ENCODE peak calls at places on chromosomes 3 and 15, in four cellular contexts. One of them, this sample, is unnamed.

GRCh38 chr15:37217567-37217966 is 117.2 kb upstream of the MEIS2 start:
- DNase-seq in mammary epithelial cell: no peak
- DNase-seq in Peyer's patch: no peak
- DNase-seq in body of pancreas: no peak
- DNase-seq in this sample: no peak

GRCh38 chr3:115659861-115660260 is 36.6 kb downstream of the GAP43 start:
- DNase-seq in Peyer's patch: no peak
- DNase-seq in mammary epithelial cell: no peak
- DNase-seq in body of pancreas: no peak
- DNase-seq in this sample: no peak

GRCh38 chr3:37899711-37900306 is 38.1 kb downstream of the CTDSPL start:
- DNase-seq in body of pancreas: no peak
- DNase-seq in mammary epithelial cell: no peak
- DNase-seq in Peyer's patch: no peak
- DNase-seq in this sample: no peak

GRCh38 chr15:59296181-59296617 is 76.5 kb downstream of the MYO1E start:
- DNase-seq in mammary epithelial cell: peak; percentile 42
- DNase-seq in Peyer's patch: no peak
- DNase-seq in body of pancreas: no peak
- DNase-seq in this sample: no peak

GRCh38 chr15:25810154-25810553 is 53.0 kb downstream of the ATP10A start:
- DNase-seq in mammary epithelial cell: no peak
- DNase-seq in Peyer's patch: no peak
- DNase-seq in body of pancreas: no peak
- DNase-seq in this sample: no peak

GRCh38 chr3:169505577-169506155 is 157.8 kb downstream of the MECOM start:
- DNase-seq in body of pancreas: no peak
- DNase-seq in Peyer's patch: no peak
- DNase-seq in mammary epithelial cell: no peak
- DNase-seq in this sample: no peak

GRCh38 chr15:65305144-65305758 is 774 bp downstream of the RNU5B-1 start:
- DNase-seq in Peyer's patch: no peak
- DNase-seq in body of pancreas: no peak
- DNase-seq in mammary epithelial cell: peak; percentile 100
- DNase-seq in this sample: peak; percentile 97

GRCh38 chr3:24490151-24490550 is 4.5 kb downstream of the THRB start:
- DNase-seq in Peyer's patch: no peak
- DNase-seq in mammary epithelial cell: no peak
- DNase-seq in body of pancreas: no peak
- DNase-seq in this sample: no peak

GRCh38 chr3:161108840-161109239 is 3.7 kb upstream of the B3GALNT1 start:
- DNase-seq in body of pancreas: no peak
- DNase-seq in Peyer's patch: no peak
- DNase-seq in mammary epithelial cell: peak; percentile 70
- DNase-seq in this sample: no peak

GRCh38 chr15:29822685-29823459 is 604 bp upstream of the TJP1 start:
- DNase-seq in Peyer's patch: no peak
- DNase-seq in body of pancreas: peak; percentile 79
- DNase-seq in mammary epithelial cell: peak; percentile 59
- DNase-seq in this sample: no peak

GRCh38 chr3:153285194-153285641 is 123.2 kb downstream of the RAP2B start:
- DNase-seq in Peyer's patch: no peak
- DNase-seq in body of pancreas: no peak
- DNase-seq in mammary epithelial cell: peak; percentile 30
- DNase-seq in this sample: peak; percentile 39

GRCh38 chr3:115081444-115081843 is 65.6 kb downstream of the ZBTB20 start:
- DNase-seq in mammary epithelial cell: no peak
- DNase-seq in Peyer's patch: no peak
- DNase-seq in body of pancreas: no peak
- DNase-seq in this sample: no peak

GRCh38 chr3:42117175-42118008 is 26.2 kb downstream of the TRAK1 start:
- DNase-seq in Peyer's patch: no peak
- DNase-seq in mammary epithelial cell: peak; percentile 76
- DNase-seq in body of pancreas: peak; percentile 31
- DNase-seq in this sample: no peak

GRCh38 chr3:44237665-44238064 is 4.0 kb upstream of the TOPAZ1 start:
- DNase-seq in Peyer's patch: no peak
- DNase-seq in mammary epithelial cell: no peak
- DNase-seq in body of pancreas: no peak
- DNase-seq in this sample: no peak

GRCh38 chr3:173778246-173778645 is 380.7 kb downstream of the NLGN1 start:
- DNase-seq in mammary epithelial cell: no peak
- DNase-seq in Peyer's patch: no peak
- DNase-seq in body of pancreas: no peak
- DNase-seq in this sample: no peak

GRCh38 chr3:10783360-10784346 is 32.4 kb upstream of the SLC6A11 start:
- DNase-seq in body of pancreas: no peak
- DNase-seq in Peyer's patch: no peak
- DNase-seq in mammary epithelial cell: no peak
- DNase-seq in this sample: no peak

GRCh38 chr15:31325432-31325975 is 1.1 kb upstream of the KLF13 start:
- DNase-seq in body of pancreas: peak; percentile 70
- DNase-seq in Peyer's patch: peak; percentile 82
- DNase-seq in mammary epithelial cell: no peak
- DNase-seq in this sample: no peak

DNA sequence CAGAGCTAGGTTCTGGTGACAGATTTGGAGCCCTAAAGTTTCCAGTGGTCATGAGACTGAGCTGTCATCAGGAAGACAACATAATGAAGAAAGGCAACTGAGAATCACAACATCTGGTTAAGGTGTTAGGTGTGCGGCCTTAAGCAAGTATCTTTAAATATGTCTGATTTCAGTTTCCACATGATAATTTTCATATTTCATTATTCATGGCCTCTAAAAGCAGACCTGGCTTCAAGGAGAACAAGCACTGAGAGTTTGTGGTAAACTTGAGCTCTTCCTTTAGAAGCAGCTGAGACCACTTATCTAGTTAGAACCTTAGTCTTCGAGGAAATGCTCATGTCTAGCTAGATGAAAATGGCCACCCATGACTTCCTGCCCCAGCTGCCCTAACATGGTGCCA is 25.7 kb upstream of the MYLK start:
- DNase-seq in Peyer's patch: no peak
- DNase-seq in mammary epithelial cell: no peak
- DNase-seq in body of pancreas: no peak
- DNase-seq in this sample: no peak
- H3K27ac ChIP-seq in Peyer's patch: no peak overlapping the region
- H3K27ac ChIP-seq in mammary epithelial cell: no peak overlapping the region
- H3K27ac ChIP-seq in body of pancreas: no peak overlapping the region
- H3K27ac ChIP-seq in this sample: no peak overlapping the region

GRCh38 chr15:88620995-88621772 is at the start of gene AEN:
- DNase-seq in mammary epithelial cell: peak; percentile 95
- DNase-seq in Peyer's patch: peak; percentile 95
- DNase-seq in body of pancreas: peak; percentile 95
- DNase-seq in this sample: peak; percentile 81

GRCh38 chr15:88623632-88624031 is 2.5 kb downstream of the AEN start:
- DNase-seq in Peyer's patch: no peak
- DNase-seq in mammary epithelial cell: no peak
- DNase-seq in body of pancreas: no peak
- DNase-seq in this sample: no peak

GRCh38 chr15:88621789-88622604 is 857 bp downstream of the AEN start:
- DNase-seq in mammary epithelial cell: peak; percentile 61
- DNase-seq in body of pancreas: no peak
- DNase-seq in Peyer's patch: peak; percentile 65
- DNase-seq in this sample: no peak

GRCh38 chr15:88623061-88623460 is 1.9 kb downstream of the AEN start:
- DNase-seq in body of pancreas: no peak
- DNase-seq in Peyer's patch: no peak
- DNase-seq in mammary epithelial cell: peak; percentile 92
- DNase-seq in this sample: peak; percentile 92

DNA sequence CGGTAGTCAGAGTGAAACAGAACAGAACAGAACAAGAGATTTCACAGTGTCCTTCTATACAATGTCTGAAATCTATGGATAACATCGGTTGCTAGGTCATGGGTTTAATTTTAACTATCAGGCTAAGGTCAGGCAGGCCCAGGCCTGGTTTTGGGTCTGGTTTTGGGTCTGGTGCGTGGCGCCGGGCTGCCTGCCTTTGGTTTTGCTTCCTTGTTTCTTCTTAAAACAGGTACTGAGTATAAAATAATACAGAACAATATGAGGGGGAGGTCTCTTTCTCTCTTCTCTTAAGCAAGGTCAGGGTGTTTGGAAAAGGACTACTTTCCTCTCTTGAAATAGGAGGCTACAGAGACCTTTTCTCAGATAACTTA is 1.4 kb downstream of the AEN start:
- DNase-seq in mammary epithelial cell: no peak
- DNase-seq in Peyer's patch: peak; percentile 43
- DNase-seq in body of pancreas: no peak
- DNase-seq in this sample: no peak
- H3K27ac ChIP-seq in mammary epithelial cell: peak overlapping the region; percentile 95
- H3K27ac ChIP-seq in Peyer's patch: peak overlapping the region; percentile 86
- H3K27ac ChIP-seq in body of pancreas: peak overlapping the region; percentile 96
- H3K27ac ChIP-seq in this sample: peak overlapping the region; percentile 96

GRCh38 chr3:48594431-48595049 is 589 bp downstream of the COL7A1 start:
- DNase-seq in body of pancreas: no peak
- DNase-seq in Peyer's patch: no peak
- DNase-seq in mammary epithelial cell: peak; percentile 34
- DNase-seq in this sample: no peak
- H3K27ac ChIP-seq in body of pancreas: no peak overlapping the region
- H3K27ac ChIP-seq in Peyer's patch: no peak overlapping the region
- H3K27ac ChIP-seq in mammary epithelial cell: peak overlapping the region; percentile 81
- H3K27ac ChIP-seq in this sample: peak overlapping the region; percentile 98

GRCh38 chr3:98376631-98377030 is 13.8 kb upstream of the OR5K3 start:
- DNase-seq in body of pancreas: no peak
- DNase-seq in mammary epithelial cell: peak; percentile 33
- DNase-seq in Peyer's patch: no peak
- DNase-seq in this sample: no peak
- H3K27ac ChIP-seq in body of pancreas: no peak overlapping the region
- H3K27ac ChIP-seq in mammary epithelial cell: no peak overlapping the region
- H3K27ac ChIP-seq in Peyer's patch: no peak overlapping the region
- H3K27ac ChIP-seq in this sample: no peak overlapping the region

This sample was measured in epithelial cell of prostate.